ENCODE peak calls at places on chromosomes 6 and 20, in nine cellular contexts. P is hepatocyte, X is neural progenitor cell, E is PC-3, F is GM23248, W is MM.1S, Q is SK-N-SH, D is HCT116, R is GM23338. I is an unnamed sample.

GRCh38 chr6:4124361-4124760 is 11.0 kb downstream of the ECI2 start:
- DNase-seq in P (no peak), X (no peak), E (no peak), W (no peak), R (no peak), Q (no peak), D (no peak), F (no peak), I (no peak)

GRCh38 chr6:106199331-106199730 is 113.2 kb downstream of the PRDM1 start:
- DNase-seq in E (no peak), P (no peak), W (no peak), D (no peak), R (no peak), X (no peak), Q (no peak), F (no peak), I (no peak)

GRCh38 chr6:4169028-4169789 is 33.8 kb upstream of the ECI2 start:
- DNase-seq in F (peak; percentile 66), X (peak; percentile 9), W (no peak), Q (no peak), D (no peak), P (no peak), E (no peak), R (peak; percentile 70), I (no peak)

GRCh38 chr20:33490023-33490933 is at the start of gene CBFA2T2:
- DNase-seq in Q (no peak), X (peak; percentile 97), F (peak; percentile 87), R (no peak), D (peak; percentile 28), W (peak; percentile 49), P (no peak), E (peak; percentile 44), I (no peak)

GRCh38 chr6:112603726-112604125 is 256.6 kb downstream of the RFPL4B start:
- DNase-seq in X (no peak), R (no peak), F (peak; percentile 23), E (no peak), P (no peak), D (no peak), W (no peak), Q (no peak), I (no peak)

GRCh38 chr20:2026514-2026913 is 32.7 kb upstream of the PDYN start:
- DNase-seq in X (no peak), E (no peak), D (no peak), R (no peak), Q (no peak), P (no peak), F (no peak), W (no peak), I (peak; percentile 8)

GRCh38 chr6:73028893-73029450 is 196.3 kb downstream of the KHDC1L start:
- DNase-seq in P (no peak), R (no peak), X (no peak), W (no peak), D (no peak), Q (no peak), E (peak; percentile 50), F (no peak), I (no peak)

GRCh38 chr6:161301338-161301737 is 27.5 kb upstream of the AGPAT4 start:
- DNase-seq in E (no peak), P (peak; percentile 31), D (no peak), Q (no peak), W (no peak), X (no peak), R (no peak), F (peak; percentile 86), I (no peak)

GRCh38 chr6:72861059-72861458 is 239.2 kb downstream of the KCNQ5 start:
- DNase-seq in W (no peak), P (no peak), R (no peak), D (no peak), Q (no peak), E (no peak), X (no peak), F (peak; percentile 22), I (no peak)

GRCh38 chr6:38110407-38111025 is 291.0 kb downstream of the ZFAND3 start:
- DNase-seq in W (no peak), P (peak; percentile 17), X (no peak), F (peak; percentile 9), D (no peak), R (no peak), E (no peak), Q (no peak), I (no peak)

GRCh38 chr20:49668181-49668877 is 45.3 kb downstream of the B4GALT5 start:
- DNase-seq in X (peak; percentile 17), P (no peak), W (no peak), F (no peak), E (no peak), Q (no peak), R (no peak), D (no peak), I (peak; percentile 74)

GRCh38 chr6:121093928-121094327 is 240.4 kb downstream of the TBC1D32 start:
- DNase-seq in F (peak; percentile 54), R (no peak), W (no peak), Q (no peak), X (no peak), P (no peak), D (no peak), E (no peak), I (no peak)

DNA sequence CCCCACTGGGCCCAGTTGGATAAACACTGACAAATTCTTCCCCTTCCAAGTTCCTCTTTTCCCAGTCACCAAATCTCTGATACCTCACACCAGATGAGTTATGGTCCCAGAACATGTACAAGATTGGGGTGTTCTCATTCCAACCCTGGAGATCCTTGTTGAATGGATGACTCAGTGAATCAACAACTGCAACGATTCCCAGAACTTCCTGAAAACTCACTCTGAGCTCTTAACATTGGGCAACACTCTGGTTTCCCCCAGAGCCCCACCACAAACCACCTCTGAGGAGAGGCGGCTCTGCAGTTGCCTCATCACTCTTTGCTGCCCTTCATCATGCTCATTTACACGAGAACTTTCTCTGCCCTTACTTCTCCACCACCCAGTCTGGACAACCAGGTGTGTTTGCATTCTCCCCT is 115.2 kb downstream of the MRPL14 start:
- DNase-seq in R (no peak), D (no peak), X (no peak), F (peak; percentile 89), E (peak; percentile 81), W (no peak), Q (no peak), P (no peak), I (no peak)
- TF ChIP-seq EZH2phosphoT487 in R (no peak), D (no peak), X (no peak), F (no peak), E (no peak), W (no peak), Q (no peak), P (no peak), I (no peak)

DNA sequence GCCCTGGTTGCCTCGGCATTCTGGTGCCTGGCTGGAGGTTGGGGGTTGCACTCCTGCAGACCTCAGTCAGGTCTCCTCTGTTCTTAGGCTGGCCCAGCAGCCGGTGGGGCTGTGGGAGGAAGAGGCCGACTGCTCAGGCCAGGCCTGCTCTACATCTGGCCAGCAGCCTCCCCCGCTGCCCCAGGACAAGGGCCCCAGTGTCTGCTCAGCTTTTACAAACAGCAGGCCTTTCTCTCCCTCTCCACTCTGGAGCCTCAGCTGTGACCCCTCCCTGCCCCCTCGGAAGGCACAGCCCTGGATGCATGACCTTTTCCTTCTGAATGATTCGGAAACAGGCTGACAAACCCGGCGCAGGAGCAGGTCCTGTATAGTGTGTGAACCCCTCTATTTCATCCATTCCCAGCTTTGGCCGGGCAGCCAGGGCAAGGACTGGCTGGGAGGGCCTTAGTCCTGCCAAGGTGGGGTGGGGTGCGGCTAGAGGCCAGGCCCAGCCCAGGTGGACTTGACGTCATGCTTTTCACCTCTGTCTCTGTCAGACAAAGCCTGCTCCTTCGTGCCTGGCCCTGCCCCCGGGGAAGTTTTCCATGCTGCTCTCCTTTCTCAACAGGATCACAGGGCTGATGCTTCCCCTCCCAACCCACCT is 10.2 kb upstream of the ITPR3 start:
- DNase-seq in W (no peak), P (no peak), R (peak; percentile 49), D (no peak), E (no peak), Q (peak; percentile 86), X (peak; percentile 51), F (no peak), I (no peak)
- H2AFZ ChIP-seq in W (no peak overlapping the region), P (no peak overlapping the region), R (peak overlapping the region; percentile 95), D (no peak overlapping the region), E (no peak overlapping the region), Q (no peak overlapping the region), X (no peak overlapping the region), F (no peak overlapping the region), I (no peak overlapping the region)

GRCh38 chr6:66396145-66396544 is 689.1 kb upstream of the EYS start:
- DNase-seq in Q (no peak), P (no peak), W (no peak), X (no peak), R (no peak), F (no peak), D (no peak), E (no peak), I (no peak)
- TF ChIP-seq EZH2phosphoT487 in Q (no peak), P (no peak), W (no peak), X (no peak), R (no peak), F (no peak), D (no peak), E (no peak), I (no peak)

GRCh38 chr6:49764571-49765236 is 20.5 kb upstream of the CRISP3 start:
- DNase-seq in F (no peak), W (no peak), P (no peak), X (peak; percentile 4), Q (no peak), D (no peak), R (no peak), E (no peak), I (no peak)
- H2AFZ ChIP-seq in F (no peak overlapping the region), W (no peak overlapping the region), P (no peak overlapping the region), X (peak overlapping the region; percentile 0), Q (no peak overlapping the region), D (no peak overlapping the region), R (no peak overlapping the region), E (no peak overlapping the region), I (no peak overlapping the region)

GRCh38 chr6:34485321-34486060 is 19.6 kb downstream of the PACSIN1 start:
- DNase-seq in X (no peak), Q (peak; percentile 10), D (no peak), W (no peak), R (no peak), P (no peak), F (no peak), E (no peak), I (no peak)
- TF ChIP-seq EZH2phosphoT487 in X (no peak), Q (no peak), D (no peak), W (no peak), R (no peak), P (no peak), F (no peak), E (no peak), I (no peak)

GRCh38 chr20:37430778-37431460 is 85.0 kb downstream of the SRC start:
- DNase-seq in X (no peak), F (no peak), E (no peak), Q (no peak), P (no peak), R (no peak), W (no peak), D (no peak), I (no peak)
- H2AFZ ChIP-seq in X (no peak overlapping the region), F (no peak overlapping the region), E (no peak overlapping the region), Q (no peak overlapping the region), P (no peak overlapping the region), R (no peak overlapping the region), W (no peak overlapping the region), D (no peak overlapping the region), I (no peak overlapping the region)

I was measured in OCI-LY7.